ENCODE peak calls at places on chromosomes 7 and 10, in nine cellular contexts. Q, X, Z, R, N, D, Y, G and O are unnamed samples.

GRCh38 chr10:24132741-24133140 is 76.2 kb upstream of the KIAA1217 start:
- DNase-seq in Y (no peak), N (no peak), Z (no peak), G (no peak), R (no peak), X (no peak), D (no peak), Q (no peak), O (no peak)

GRCh38 chr7:98567979-98568378 is 49.1 kb upstream of the NPTX2 start:
- DNase-seq in R (no peak), X (no peak), Z (no peak), Q (no peak), D (no peak), N (no peak), G (no peak), Y (no peak), O (no peak)

GRCh38 chr7:29806793-29807178 is 478 bp downstream of the WIPF3 start:
- DNase-seq in X (no peak), G (no peak), R (no peak), D (no peak), N (no peak), Z (peak; percentile 15), Q (no peak), Y (no peak), O (peak; percentile 27)

GRCh38 chr10:103627893-103628292 is 134.4 kb downstream of the NEURL1 start:
- DNase-seq in R (no peak), Z (no peak), D (no peak), Y (no peak), N (no peak), G (no peak), X (no peak), Q (no peak), O (no peak)

GRCh38 chr10:24882047-24882698 is 70.2 kb downstream of the PRTFDC1 start:
- DNase-seq in Q (no peak), Z (no peak), Y (no peak), G (peak; percentile 30), X (peak; percentile 53), R (peak; percentile 28), N (no peak), D (no peak), O (peak; percentile 26)

GRCh38 chr7:83339927-83340326 is 177.2 kb upstream of the PCLO start:
- DNase-seq in Z (no peak), X (no peak), Y (no peak), G (no peak), R (no peak), Q (no peak), D (no peak), N (no peak), O (no peak)

GRCh38 chr10:44809652-44810051 is 101.5 kb upstream of the TMEM72 start:
- DNase-seq in N (no peak), Q (no peak), Z (no peak), R (no peak), G (no peak), D (no peak), X (no peak), Y (no peak), O (no peak)

GRCh38 chr7:29370531-29371314 is 176.1 kb downstream of the CHN2 start:
- DNase-seq in X (no peak), Q (no peak), D (no peak), R (peak; percentile 27), Y (no peak), Z (no peak), G (no peak), N (no peak), O (peak; percentile 38)

GRCh38 chr10:77983384-77984341 is 45.7 kb downstream of the POLR3A start:
- DNase-seq in R (no peak), G (no peak), Q (no peak), N (no peak), X (no peak), Z (no peak), Y (no peak), D (no peak), O (no peak)

GRCh38 chr10:113381906-113382562 is 170.8 kb upstream of the HABP2 start:
- DNase-seq in Y (no peak), Z (no peak), G (no peak), D (no peak), R (peak; percentile 25), X (no peak), N (no peak), Q (no peak), O (no peak)

GRCh38 chr7:22932896-22933295 is 81.0 kb downstream of the HYCC1 start:
- DNase-seq in Y (no peak), G (no peak), N (no peak), R (no peak), Z (no peak), Q (no peak), X (no peak), D (no peak), O (no peak)

GRCh38 chr10:78540355-78541076 is 506.9 kb downstream of the RPS24 start:
- DNase-seq in Z (no peak), X (no peak), R (no peak), Y (no peak), G (no peak), Q (no peak), N (no peak), D (no peak), O (no peak)

GRCh38 chr7:44267719-44268413 is 57.5 kb downstream of the CAMK2B start:
- DNase-seq in R (no peak), Q (no peak), Z (no peak), Y (no peak), X (no peak), D (no peak), G (no peak), N (no peak), O (no peak)

GRCh38 chr10:110643670-110644597 is at the start of gene RBM20:
- DNase-seq in Q (no peak), N (no peak), G (no peak), Y (peak; percentile 58), Z (no peak), D (peak; percentile 50), R (peak; percentile 71), X (no peak), O (peak; percentile 9)

GRCh38 chr10:28986117-28986792 is 302.6 kb upstream of the LYZL1 start:
- DNase-seq in Z (peak; percentile 20), Y (no peak), D (no peak), Q (no peak), N (no peak), R (no peak), X (no peak), G (no peak), O (no peak)

DNA sequence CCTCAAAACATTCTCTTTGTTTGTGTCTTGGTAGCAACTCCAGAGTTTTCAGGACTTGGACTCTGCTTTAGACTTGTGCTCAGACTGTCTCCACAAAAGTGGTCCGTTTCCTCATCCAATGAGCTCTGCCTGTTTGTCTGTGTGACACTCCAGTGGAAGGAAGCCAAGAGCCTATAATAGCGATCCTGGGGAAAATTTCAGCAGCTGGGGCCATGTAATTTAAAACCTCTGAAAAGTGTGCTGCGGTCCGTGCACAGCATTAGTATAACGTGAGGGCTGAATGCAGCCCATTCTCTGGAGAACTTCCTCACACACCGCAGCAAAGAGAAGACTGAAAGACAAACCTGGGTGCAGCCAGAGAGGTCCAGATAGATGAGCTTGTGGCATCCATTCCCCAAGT is at the start of gene LRRC17:
- DNase-seq in Z (no peak), Q (no peak), D (no peak), G (no peak), Y (no peak), X (no peak), N (no peak), R (peak; percentile 36), O (no peak)
- TF ChIP-seq POLR2A in Z (no peak), Q (no peak), D (no peak), G (no peak), Y (no peak), X (no peak), N (no peak), R (no peak), O (no peak)

DNA sequence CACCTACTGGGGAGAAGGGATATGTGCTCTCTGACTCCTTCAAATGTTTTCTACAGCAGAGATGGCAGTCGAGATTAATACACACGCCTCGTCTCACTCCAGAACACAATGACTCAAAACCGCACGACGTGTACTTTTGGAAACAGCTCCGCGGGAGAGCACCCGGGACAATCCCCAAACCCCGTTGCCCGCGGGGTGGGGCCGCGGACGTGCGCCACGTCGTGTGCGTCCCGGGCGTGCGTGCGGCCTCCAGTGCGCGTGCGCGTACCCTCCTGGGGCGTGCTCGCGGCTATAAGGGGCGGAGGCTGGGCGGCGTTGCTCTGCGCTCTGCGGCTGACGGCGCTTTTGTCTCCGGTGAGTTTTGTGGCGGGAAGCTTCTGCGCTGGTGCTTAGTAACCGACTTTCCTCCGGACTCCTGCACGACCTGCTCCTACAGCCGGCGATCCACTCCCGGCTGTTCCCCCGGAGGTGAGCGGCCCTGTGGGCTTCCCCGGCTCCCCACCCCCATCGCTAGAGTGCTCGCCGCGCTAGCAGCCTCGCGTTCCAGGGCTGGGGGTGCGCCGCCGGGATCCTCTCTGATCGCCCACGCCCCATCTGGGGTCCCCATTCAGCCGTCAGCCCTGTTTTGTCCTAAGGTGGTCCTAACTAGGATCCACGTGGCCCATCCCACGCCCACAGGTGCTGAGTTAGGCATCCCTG is at the start of gene HILPDA:
- DNase-seq in R (peak; percentile 94), G (peak; percentile 91), Y (peak; percentile 95), X (peak; percentile 91), N (peak; percentile 94), D (peak; percentile 95), Q (peak; percentile 89), Z (peak; percentile 94), O (peak; percentile 95)
- TF ChIP-seq POLR2A in R (no peak), G (no peak), Y (peak; percentile 83), X (peak; percentile 91), N (peak; percentile 78), D (peak; percentile 76), Q (peak; percentile 84), Z (peak; percentile 87), O (peak; percentile 82)

GRCh38 chr10:91220194-91220953 is at the start of gene PCGF5:
- DNase-seq in N (peak; percentile 90), R (peak; percentile 92), Z (peak; percentile 80), X (no peak), Y (peak; percentile 96), G (peak; percentile 79), Q (peak; percentile 72), D (peak; percentile 96), O (peak; percentile 95)
- TF ChIP-seq POLR2A in N (peak; percentile 75), R (no peak), Z (peak; percentile 53), X (peak; percentile 82), Y (peak; percentile 90), G (no peak), Q (peak; percentile 64), D (peak; percentile 89), O (peak; percentile 87)

DNA sequence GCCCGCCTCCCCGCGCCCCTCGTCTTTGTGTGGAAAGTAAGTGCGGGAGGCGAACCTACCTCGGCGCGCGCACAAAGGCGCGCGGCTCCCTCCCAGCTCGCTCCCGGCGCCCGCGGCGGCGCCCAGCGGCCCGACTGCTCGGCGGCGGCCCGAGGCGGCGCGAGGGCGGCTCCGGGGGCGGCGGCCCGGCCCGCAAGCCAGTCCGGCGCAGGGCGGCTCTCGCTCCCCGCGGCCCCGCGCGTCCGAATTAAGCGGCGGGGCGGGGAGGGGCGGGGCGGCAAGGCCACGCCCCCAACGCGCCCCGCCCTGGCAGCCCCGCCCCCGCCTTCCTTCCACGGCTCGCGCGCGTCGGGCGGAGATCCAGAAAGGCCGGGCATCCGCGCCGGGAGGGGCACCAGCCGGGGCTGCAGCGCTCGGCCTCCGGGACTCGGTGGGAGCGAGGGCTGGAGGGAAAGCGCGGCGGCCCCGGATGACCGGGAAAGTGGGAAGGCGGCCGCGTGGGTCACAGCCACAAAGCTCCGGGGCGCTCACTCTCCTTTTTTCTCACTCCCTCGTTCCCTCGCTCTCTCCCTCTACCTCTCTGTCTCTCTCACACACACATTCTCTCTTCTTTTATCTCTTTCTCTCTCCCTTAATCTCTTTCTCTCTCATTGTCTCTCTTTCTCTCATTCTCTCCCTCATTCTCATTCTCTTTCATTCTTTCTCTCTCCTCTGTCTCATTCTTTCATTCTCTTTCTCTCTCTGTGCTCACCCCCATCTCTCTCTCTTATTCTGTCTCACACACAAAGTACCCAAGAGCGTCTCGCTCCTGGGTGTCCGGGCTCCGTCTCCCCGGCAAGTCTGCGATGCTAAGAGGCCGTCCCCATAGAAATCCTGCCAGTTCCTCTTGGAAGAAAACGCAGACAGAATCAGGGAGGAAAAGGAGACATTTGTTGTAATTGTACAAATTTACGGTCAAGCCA is 170.2 kb downstream of the FAM107B start:
- DNase-seq in D (peak; percentile 90), X (no peak), G (peak; percentile 52), R (peak; percentile 88), Q (peak; percentile 76), Z (peak; percentile 47), N (peak; percentile 83), Y (peak; percentile 91), O (peak; percentile 86)
- TF ChIP-seq POLR2A in D (peak; percentile 56), X (peak; percentile 85), G (no peak), R (no peak), Q (peak; percentile 56), Z (peak; percentile 80), N (peak; percentile 72), Y (peak; percentile 85), O (peak; percentile 70)